ENCODE peak calls at places on chromosomes 16 and 17, in five cellular contexts. One of them, this sample, is unnamed.

GRCh38 chr17:683499-684254 is 31.0 kb downstream of the VPS53 start:
- DNase-seq in fibroblast of the aortic adventitia: no peak
- DNase-seq in mesothelial cell of epicardium: no peak
- DNase-seq in GM23338: no peak
- DNase-seq in B cell: no peak
- DNase-seq in this sample: no peak

GRCh38 chr17:740240-741055 is 8.1 kb downstream of the TLCD3A start:
- DNase-seq in mesothelial cell of epicardium: no peak
- DNase-seq in fibroblast of the aortic adventitia: no peak
- DNase-seq in B cell: peak
- DNase-seq in GM23338: no peak
- DNase-seq in this sample: peak

GRCh38 chr17:77836557-77837041 is 121.9 kb upstream of the TNRC6C start:
- DNase-seq in mesothelial cell of epicardium: no peak
- DNase-seq in B cell: no peak
- DNase-seq in fibroblast of the aortic adventitia: peak
- DNase-seq in GM23338: no peak
- DNase-seq in this sample: no peak

GRCh38 chr17:68344701-68345136 is 53.4 kb downstream of the ARSG start:
- DNase-seq in B cell: no peak
- DNase-seq in fibroblast of the aortic adventitia: no peak
- DNase-seq in mesothelial cell of epicardium: no peak
- DNase-seq in GM23338: no peak
- DNase-seq in this sample: no peak

GRCh38 chr16:54093281-54093680 is 193.3 kb downstream of the IRX3 start:
- DNase-seq in mesothelial cell of epicardium: no peak
- DNase-seq in B cell: no peak
- DNase-seq in fibroblast of the aortic adventitia: no peak
- DNase-seq in GM23338: no peak
- DNase-seq in this sample: no peak

GRCh38 chr17:39753514-39754160 is 15.9 kb downstream of the GRB7 start:
- DNase-seq in GM23338: peak
- DNase-seq in B cell: peak
- DNase-seq in mesothelial cell of epicardium: peak
- DNase-seq in fibroblast of the aortic adventitia: no peak
- DNase-seq in this sample: no peak

GRCh38 chr16:57422026-57422944 is 17.7 kb downstream of the CCL17 start:
- DNase-seq in mesothelial cell of epicardium: no peak
- DNase-seq in GM23338: peak
- DNase-seq in B cell: no peak
- DNase-seq in fibroblast of the aortic adventitia: peak
- DNase-seq in this sample: no peak

GRCh38 chr17:7384489-7385081 is 3.7 kb downstream of the TNK1 start:
- DNase-seq in B cell: no peak
- DNase-seq in mesothelial cell of epicardium: no peak
- DNase-seq in GM23338: peak
- DNase-seq in fibroblast of the aortic adventitia: no peak
- DNase-seq in this sample: no peak

GRCh38 chr17:65433592-65433991 is 127.9 kb downstream of the AXIN2 start:
- DNase-seq in B cell: no peak
- DNase-seq in GM23338: no peak
- DNase-seq in mesothelial cell of epicardium: no peak
- DNase-seq in fibroblast of the aortic adventitia: no peak
- DNase-seq in this sample: no peak

GRCh38 chr16:1003551-1004347 is 22.2 kb downstream of the SOX8 start:
- DNase-seq in B cell: no peak
- DNase-seq in fibroblast of the aortic adventitia: no peak
- DNase-seq in mesothelial cell of epicardium: no peak
- DNase-seq in GM23338: no peak
- DNase-seq in this sample: no peak

GRCh38 chr16:86823895-86824671 is 245.7 kb downstream of the FOXL1 start:
- DNase-seq in mesothelial cell of epicardium: no peak
- DNase-seq in fibroblast of the aortic adventitia: peak
- DNase-seq in GM23338: no peak
- DNase-seq in B cell: no peak
- DNase-seq in this sample: no peak

GRCh38 chr17:71765437-71765836 is 355.4 kb upstream of the SOX9 start:
- DNase-seq in fibroblast of the aortic adventitia: no peak
- DNase-seq in B cell: no peak
- DNase-seq in GM23338: no peak
- DNase-seq in mesothelial cell of epicardium: no peak
- DNase-seq in this sample: no peak

GRCh38 chr16:31273676-31274075 is 13.9 kb downstream of the ITGAM start:
- DNase-seq in GM23338: no peak
- DNase-seq in mesothelial cell of epicardium: no peak
- DNase-seq in fibroblast of the aortic adventitia: peak
- DNase-seq in B cell: no peak
- DNase-seq in this sample: no peak

GRCh38 chr17:49035470-49036269 is 38.5 kb downstream of the IGF2BP1 start:
- DNase-seq in B cell: peak
- DNase-seq in GM23338: peak
- DNase-seq in mesothelial cell of epicardium: peak
- DNase-seq in fibroblast of the aortic adventitia: peak
- DNase-seq in this sample: peak

GRCh38 chr16:11742041-11742535 is 569 bp downstream of the TXNDC11 start:
- DNase-seq in B cell: no peak
- DNase-seq in mesothelial cell of epicardium: no peak
- DNase-seq in GM23338: no peak
- DNase-seq in fibroblast of the aortic adventitia: no peak
- DNase-seq in this sample: peak

GRCh38 chr16:2751577-2752034 is 832 bp upstream of the SRRM2 start:
- DNase-seq in fibroblast of the aortic adventitia: no peak
- DNase-seq in mesothelial cell of epicardium: no peak
- DNase-seq in GM23338: peak
- DNase-seq in B cell: no peak
- DNase-seq in this sample: peak

GRCh38 chr16:1812732-1813163 is 13.9 kb downstream of the HAGH start:
- DNase-seq in B cell: peak
- DNase-seq in mesothelial cell of epicardium: no peak
- DNase-seq in GM23338: peak
- DNase-seq in fibroblast of the aortic adventitia: peak
- DNase-seq in this sample: peak

GRCh38 chr17:81509687-81510523 is 2.7 kb downstream of the ACTG1 start:
- DNase-seq in B cell: peak
- DNase-seq in GM23338: no peak
- DNase-seq in mesothelial cell of epicardium: no peak
- DNase-seq in fibroblast of the aortic adventitia: peak
- DNase-seq in this sample: no peak

GRCh38 chr17:27657620-27658019 is 26.6 kb downstream of the LGALS9 start:
- DNase-seq in mesothelial cell of epicardium: no peak
- DNase-seq in GM23338: peak
- DNase-seq in B cell: no peak
- DNase-seq in fibroblast of the aortic adventitia: peak
- DNase-seq in this sample: peak

GRCh38 chr17:4189280-4189679 is 46.3 kb downstream of the CYB5D2 start:
- DNase-seq in mesothelial cell of epicardium: no peak
- DNase-seq in fibroblast of the aortic adventitia: no peak
- DNase-seq in B cell: no peak
- DNase-seq in GM23338: no peak
- DNase-seq in this sample: no peak

GRCh38 chr16:59964232-59964924 is 1230.3 kb upstream of the GOT2 start:
- DNase-seq in mesothelial cell of epicardium: no peak
- DNase-seq in B cell: no peak
- DNase-seq in fibroblast of the aortic adventitia: no peak
- DNase-seq in GM23338: no peak
- DNase-seq in this sample: no peak

GRCh38 chr16:27154573-27155521 is 48.5 kb upstream of the KDM8 start:
- DNase-seq in fibroblast of the aortic adventitia: peak
- DNase-seq in B cell: peak
- DNase-seq in GM23338: peak
- DNase-seq in mesothelial cell of epicardium: peak
- DNase-seq in this sample: peak

GRCh38 chr16:65816556-65816955 is 549.9 kb upstream of the CDH5 start:
- DNase-seq in mesothelial cell of epicardium: no peak
- DNase-seq in B cell: no peak
- DNase-seq in GM23338: no peak
- DNase-seq in fibroblast of the aortic adventitia: peak
- DNase-seq in this sample: no peak

GRCh38 chr17:63435681-63436522 is 10.2 kb downstream of the CYB561 start:
- DNase-seq in fibroblast of the aortic adventitia: no peak
- DNase-seq in GM23338: peak
- DNase-seq in B cell: peak
- DNase-seq in mesothelial cell of epicardium: no peak
- DNase-seq in this sample: peak

GRCh38 chr17:63438092-63439051 is 7.7 kb downstream of the CYB561 start:
- DNase-seq in B cell: no peak
- DNase-seq in fibroblast of the aortic adventitia: no peak
- DNase-seq in mesothelial cell of epicardium: no peak
- DNase-seq in GM23338: no peak
- DNase-seq in this sample: no peak

GRCh38 chr17:63434951-63435571 is 11.0 kb downstream of the CYB561 start:
- DNase-seq in fibroblast of the aortic adventitia: peak
- DNase-seq in GM23338: no peak
- DNase-seq in B cell: no peak
- DNase-seq in mesothelial cell of epicardium: no peak
- DNase-seq in this sample: peak

GRCh38 chr17:63437287-63438091 is 8.6 kb downstream of the CYB561 start:
- DNase-seq in GM23338: no peak
- DNase-seq in B cell: no peak
- DNase-seq in fibroblast of the aortic adventitia: peak
- DNase-seq in mesothelial cell of epicardium: no peak
- DNase-seq in this sample: peak

DNA sequence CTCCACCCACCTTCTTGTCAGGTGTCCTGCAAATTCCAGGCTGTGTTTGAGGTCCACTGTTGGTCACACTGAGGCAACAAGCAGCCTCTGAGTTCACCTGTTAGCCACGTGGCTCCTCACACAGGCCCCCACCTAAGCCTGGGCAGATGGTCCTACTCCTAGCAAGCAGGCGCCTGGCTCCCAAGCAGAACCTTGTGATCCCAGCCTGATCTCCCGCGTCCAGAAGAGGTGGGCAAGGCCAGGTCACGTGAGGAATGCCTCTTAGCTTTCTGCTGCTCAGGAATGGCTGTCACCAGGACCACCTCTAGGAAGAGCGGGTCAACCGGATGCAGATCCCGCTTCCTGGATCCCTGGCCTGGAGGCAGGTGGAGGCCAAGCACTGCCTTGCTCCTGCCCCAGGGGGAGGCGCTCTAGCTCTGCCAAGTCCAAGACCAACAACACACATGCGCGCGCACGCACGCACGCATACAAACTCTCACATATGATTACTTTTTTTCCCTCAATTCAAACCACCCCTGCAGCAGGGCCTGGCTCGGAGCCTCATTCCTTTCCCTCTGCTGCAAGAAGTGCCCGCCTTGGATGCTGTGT is 9.5 kb downstream of the CYB561 start:
- DNase-seq in GM23338: peak
- DNase-seq in mesothelial cell of epicardium: no peak
- DNase-seq in B cell: no peak
- DNase-seq in fibroblast of the aortic adventitia: peak
- DNase-seq in this sample: peak
- TF ChIP-seq CTCF in GM23338: peak
- TF ChIP-seq CTCF in mesothelial cell of epicardium: no peak
- TF ChIP-seq CTCF in B cell: no peak
- TF ChIP-seq CTCF in fibroblast of the aortic adventitia: peak
- TF ChIP-seq CTCF in this sample: no peak

DNA sequence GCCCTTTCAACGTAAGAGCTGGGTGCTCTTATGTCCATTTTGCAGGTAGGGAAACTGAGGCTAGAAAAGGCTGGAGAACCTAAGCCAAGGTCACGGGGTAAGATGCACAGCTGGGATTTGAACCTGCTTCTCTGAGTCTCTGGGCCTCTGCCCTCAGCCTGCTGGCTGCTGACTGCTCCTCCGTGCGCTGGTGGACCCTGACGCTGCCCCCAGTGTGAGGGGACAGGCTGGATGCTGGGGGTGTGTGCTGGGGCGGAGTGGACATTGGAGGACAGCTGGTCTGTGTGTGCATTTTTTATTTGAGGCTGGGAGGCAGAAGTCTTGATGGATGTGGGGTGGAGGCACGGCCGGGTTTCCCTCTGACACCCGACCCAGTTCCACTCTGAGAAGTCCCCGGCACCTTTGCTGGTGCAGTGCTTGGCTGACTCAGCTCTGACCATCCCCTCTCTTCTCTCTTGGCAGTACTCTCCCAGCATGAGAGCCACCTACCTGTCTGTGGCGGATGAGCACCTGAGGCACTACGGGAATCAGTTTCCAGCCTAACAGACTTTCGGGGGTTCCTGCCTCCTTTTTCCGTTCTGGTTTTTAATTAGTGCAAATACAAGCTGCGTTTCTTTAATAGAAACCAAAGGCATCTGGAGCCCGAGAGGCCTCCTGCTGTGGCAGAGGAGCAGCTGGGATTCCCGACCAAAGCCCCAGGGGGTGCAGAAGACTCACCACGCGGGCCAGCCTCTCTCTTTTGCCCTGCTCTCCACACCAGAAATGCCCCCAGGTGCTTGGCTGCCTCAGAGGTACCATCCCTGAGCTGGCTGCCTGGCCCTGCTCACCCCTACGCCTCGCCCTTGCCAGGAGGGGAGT is 14.1 kb upstream of the DNAI2 start:
- DNase-seq in GM23338: peak
- DNase-seq in mesothelial cell of epicardium: no peak
- DNase-seq in B cell: no peak
- DNase-seq in fibroblast of the aortic adventitia: no peak
- DNase-seq in this sample: no peak
- TF ChIP-seq CTCF in GM23338: no peak
- TF ChIP-seq CTCF in mesothelial cell of epicardium: no peak
- TF ChIP-seq CTCF in B cell: no peak
- TF ChIP-seq CTCF in fibroblast of the aortic adventitia: no peak
- TF ChIP-seq CTCF in this sample: no peak

DNA sequence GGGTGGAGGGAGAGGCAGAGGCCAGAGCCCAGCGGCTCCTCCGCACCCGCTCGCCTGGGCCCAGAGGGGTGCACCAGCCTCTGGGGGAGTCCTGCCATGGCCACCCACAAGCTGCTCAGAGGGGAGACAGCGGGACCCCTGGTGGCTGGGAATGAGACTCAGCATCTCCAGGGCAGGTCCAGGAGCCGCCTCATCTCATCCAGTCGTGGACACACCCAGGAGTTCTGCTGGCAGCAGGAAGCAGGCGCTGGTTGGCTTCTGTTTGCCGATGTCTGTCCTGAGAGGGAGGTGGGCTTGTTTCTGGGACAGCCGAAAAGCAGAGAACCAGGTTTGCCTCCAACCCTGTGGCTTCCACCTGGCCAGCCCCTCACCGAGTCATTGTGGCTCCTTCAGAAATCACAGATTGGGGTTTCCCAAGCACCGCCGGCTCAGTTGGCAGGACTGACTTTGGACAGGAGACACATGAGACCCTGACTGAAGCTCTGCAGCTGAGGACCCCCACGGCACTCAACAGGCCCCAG is 49.6 kb upstream of the ENPP7 start:
- DNase-seq in fibroblast of the aortic adventitia: no peak
- DNase-seq in mesothelial cell of epicardium: no peak
- DNase-seq in GM23338: no peak
- DNase-seq in B cell: no peak
- DNase-seq in this sample: peak
- TF ChIP-seq CTCF in fibroblast of the aortic adventitia: no peak
- TF ChIP-seq CTCF in mesothelial cell of epicardium: no peak
- TF ChIP-seq CTCF in GM23338: no peak
- TF ChIP-seq CTCF in B cell: no peak
- TF ChIP-seq CTCF in this sample: no peak

DNA sequence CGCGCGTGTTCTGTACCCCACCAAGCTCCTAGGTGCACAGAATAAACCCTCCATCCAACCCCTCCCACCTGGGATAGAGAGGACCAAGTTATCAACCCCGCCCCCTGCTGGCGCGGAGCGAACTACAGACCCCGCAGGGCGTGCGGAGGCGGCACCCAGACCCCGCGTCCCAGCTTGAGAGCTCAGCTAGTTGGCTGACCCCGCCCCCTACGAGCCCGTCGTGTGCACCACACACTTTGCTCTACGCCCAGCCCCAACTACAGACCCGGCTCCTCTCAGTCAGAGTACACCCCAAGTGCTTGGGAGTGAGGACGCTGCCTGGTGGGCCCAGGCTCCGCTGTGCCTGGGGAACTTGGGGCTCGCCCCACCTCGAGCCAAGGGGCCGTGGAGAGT is 1.5 kb downstream of the GRIN2A start:
- DNase-seq in GM23338: peak
- DNase-seq in B cell: peak
- DNase-seq in mesothelial cell of epicardium: peak
- DNase-seq in fibroblast of the aortic adventitia: no peak
- DNase-seq in this sample: peak
- TF ChIP-seq CTCF in GM23338: peak
- TF ChIP-seq CTCF in B cell: no peak
- TF ChIP-seq CTCF in mesothelial cell of epicardium: peak
- TF ChIP-seq CTCF in fibroblast of the aortic adventitia: peak
- TF ChIP-seq CTCF in this sample: no peak

This sample was measured in kidney.